ENCODE peak calls at places on chromosomes 1 and 21, in eight cellular contexts. One of them, this sample, is unnamed.

GRCh38 chr1:33367488-33368405 is 46.8 kb upstream of the A3GALT2 start:
- DNase-seq in fibroblast of villous mesenchyme: peak
- DNase-seq in left lung: peak
- DNase-seq in GM06990: peak
- DNase-seq in A549: peak
- DNase-seq in H7: peak
- DNase-seq in right lobe of liver: peak
- DNase-seq in pancreas: peak
- DNase-seq in this sample: no peak

GRCh38 chr21:15300131-15300530 is 235.3 kb upstream of the NRIP1 start:
- DNase-seq in A549: no peak
- DNase-seq in H7: no peak
- DNase-seq in left lung: no peak
- DNase-seq in fibroblast of villous mesenchyme: no peak
- DNase-seq in pancreas: no peak
- DNase-seq in right lobe of liver: no peak
- DNase-seq in GM06990: no peak
- DNase-seq in this sample: no peak

GRCh38 chr1:175188936-175189335 is 3.6 kb downstream of the KIAA0040 start:
- DNase-seq in right lobe of liver: no peak
- DNase-seq in GM06990: peak
- DNase-seq in H7: no peak
- DNase-seq in fibroblast of villous mesenchyme: no peak
- DNase-seq in pancreas: peak
- DNase-seq in left lung: no peak
- DNase-seq in A549: no peak
- DNase-seq in this sample: no peak

GRCh38 chr1:245680395-245680794 is 525.6 kb downstream of the KIF26B start:
- DNase-seq in H7: peak
- DNase-seq in right lobe of liver: no peak
- DNase-seq in pancreas: no peak
- DNase-seq in A549: no peak
- DNase-seq in GM06990: no peak
- DNase-seq in left lung: no peak
- DNase-seq in fibroblast of villous mesenchyme: no peak
- DNase-seq in this sample: no peak

GRCh38 chr1:44405041-44405803 is at the start of gene RNF220:
- DNase-seq in H7: peak
- DNase-seq in GM06990: peak
- DNase-seq in right lobe of liver: peak
- DNase-seq in fibroblast of villous mesenchyme: peak
- DNase-seq in left lung: peak
- DNase-seq in A549: peak
- DNase-seq in pancreas: peak
- DNase-seq in this sample: peak

GRCh38 chr1:41498809-41499208 is 14.3 kb upstream of the EDN2 start:
- DNase-seq in right lobe of liver: no peak
- DNase-seq in fibroblast of villous mesenchyme: no peak
- DNase-seq in A549: peak
- DNase-seq in left lung: no peak
- DNase-seq in H7: no peak
- DNase-seq in GM06990: no peak
- DNase-seq in pancreas: peak
- DNase-seq in this sample: peak

GRCh38 chr1:228313536-228314277 is 92.9 kb downstream of the TRIM11 start:
- DNase-seq in GM06990: no peak
- DNase-seq in left lung: peak
- DNase-seq in right lobe of liver: peak
- DNase-seq in H7: no peak
- DNase-seq in A549: no peak
- DNase-seq in fibroblast of villous mesenchyme: no peak
- DNase-seq in pancreas: peak
- DNase-seq in this sample: peak

GRCh38 chr1:74937176-74937575 is 197.0 kb upstream of the LHX8 start:
- DNase-seq in fibroblast of villous mesenchyme: peak
- DNase-seq in GM06990: no peak
- DNase-seq in A549: no peak
- DNase-seq in H7: no peak
- DNase-seq in right lobe of liver: no peak
- DNase-seq in pancreas: no peak
- DNase-seq in left lung: no peak
- DNase-seq in this sample: no peak

GRCh38 chr1:46221749-46222148 is 18.6 kb downstream of the LURAP1 start:
- DNase-seq in right lobe of liver: no peak
- DNase-seq in H7: peak
- DNase-seq in pancreas: no peak
- DNase-seq in GM06990: no peak
- DNase-seq in A549: no peak
- DNase-seq in fibroblast of villous mesenchyme: no peak
- DNase-seq in left lung: no peak
- DNase-seq in this sample: no peak

GRCh38 chr1:15038232-15039016 is 115.1 kb upstream of the TMEM51 start:
- DNase-seq in A549: peak
- DNase-seq in pancreas: no peak
- DNase-seq in left lung: no peak
- DNase-seq in H7: peak
- DNase-seq in GM06990: no peak
- DNase-seq in fibroblast of villous mesenchyme: no peak
- DNase-seq in right lobe of liver: no peak
- DNase-seq in this sample: no peak

GRCh38 chr21:37496972-37497371 is 130.4 kb downstream of the DYRK1A start:
- DNase-seq in A549: no peak
- DNase-seq in fibroblast of villous mesenchyme: peak
- DNase-seq in left lung: no peak
- DNase-seq in GM06990: no peak
- DNase-seq in pancreas: no peak
- DNase-seq in H7: no peak
- DNase-seq in right lobe of liver: no peak
- DNase-seq in this sample: no peak

GRCh38 chr1:16246961-16247360 is 10.0 kb upstream of the CPLANE2 start:
- DNase-seq in right lobe of liver: no peak
- DNase-seq in fibroblast of villous mesenchyme: no peak
- DNase-seq in pancreas: no peak
- DNase-seq in A549: no peak
- DNase-seq in left lung: no peak
- DNase-seq in GM06990: no peak
- DNase-seq in H7: no peak
- DNase-seq in this sample: no peak

GRCh38 chr1:25190260-25190659 is 42.0 kb downstream of the SYF2 start:
- DNase-seq in fibroblast of villous mesenchyme: no peak
- DNase-seq in A549: no peak
- DNase-seq in right lobe of liver: no peak
- DNase-seq in pancreas: no peak
- DNase-seq in left lung: no peak
- DNase-seq in H7: no peak
- DNase-seq in GM06990: no peak
- DNase-seq in this sample: no peak

GRCh38 chr1:170929835-170930554 is 5.3 kb upstream of the MROH9 start:
- DNase-seq in right lobe of liver: no peak
- DNase-seq in pancreas: no peak
- DNase-seq in GM06990: peak
- DNase-seq in left lung: no peak
- DNase-seq in fibroblast of villous mesenchyme: peak
- DNase-seq in H7: peak
- DNase-seq in A549: peak
- DNase-seq in this sample: no peak

GRCh38 chr1:119275145-119275929 is 93.2 kb upstream of the HAO2 start:
- DNase-seq in A549: peak
- DNase-seq in H7: peak
- DNase-seq in right lobe of liver: no peak
- DNase-seq in left lung: no peak
- DNase-seq in GM06990: no peak
- DNase-seq in fibroblast of villous mesenchyme: peak
- DNase-seq in pancreas: peak
- DNase-seq in this sample: no peak

GRCh38 chr1:21212126-21212525 is 35.4 kb upstream of the EIF4G3 start:
- DNase-seq in right lobe of liver: no peak
- DNase-seq in A549: no peak
- DNase-seq in pancreas: no peak
- DNase-seq in left lung: no peak
- DNase-seq in H7: no peak
- DNase-seq in GM06990: no peak
- DNase-seq in fibroblast of villous mesenchyme: no peak
- DNase-seq in this sample: no peak

DNA sequence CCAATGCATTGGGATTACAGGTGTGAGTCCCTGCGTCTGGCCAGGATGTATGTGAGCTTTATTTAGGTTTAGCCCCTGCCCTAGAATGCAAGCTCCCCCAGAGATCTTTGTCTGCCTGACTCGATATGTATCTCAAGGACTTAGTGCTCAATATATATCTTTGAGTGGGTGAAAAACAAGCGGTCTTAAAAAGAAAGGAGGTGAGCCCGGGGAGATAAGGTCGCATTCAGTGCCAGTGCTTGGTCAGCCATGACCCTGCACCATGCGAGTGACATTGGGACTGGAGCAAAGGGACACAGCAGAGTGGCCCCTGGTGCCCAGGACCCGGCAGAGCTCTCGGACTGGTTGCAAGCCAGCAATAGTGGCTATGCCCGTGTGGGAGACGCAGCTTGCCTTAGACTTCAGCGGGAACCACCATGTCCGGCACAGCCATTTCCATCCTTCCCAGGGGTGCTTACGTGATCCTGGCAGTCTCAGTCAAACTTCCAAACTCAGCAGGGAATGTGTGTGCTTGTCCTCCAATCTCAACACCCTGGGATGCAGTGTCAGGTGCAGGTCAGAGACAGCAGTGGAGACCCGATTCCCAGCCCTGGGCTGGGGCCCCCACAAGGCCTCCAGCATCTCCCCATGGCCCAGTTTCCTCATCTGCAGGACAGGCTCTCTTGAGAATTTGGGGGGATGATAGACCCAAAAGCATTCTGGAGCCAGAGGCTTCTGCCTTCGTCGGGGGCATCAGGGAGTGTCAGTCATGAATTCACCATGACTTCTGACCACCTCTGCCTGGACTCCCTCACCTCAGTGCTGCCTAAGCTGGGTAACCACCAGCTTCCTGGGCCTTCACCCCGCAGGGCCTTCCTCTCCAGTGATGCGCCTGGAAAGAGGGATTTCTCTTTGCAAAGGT is 1.8 kb downstream of the MX2 start:
- DNase-seq in pancreas: no peak
- DNase-seq in fibroblast of villous mesenchyme: no peak
- DNase-seq in H7: peak
- DNase-seq in A549: no peak
- DNase-seq in right lobe of liver: no peak
- DNase-seq in GM06990: no peak
- DNase-seq in left lung: no peak
- DNase-seq in this sample: no peak
- H3K4me3 ChIP-seq in pancreas: no peak
- H3K4me3 ChIP-seq in fibroblast of villous mesenchyme: no peak
- H3K4me3 ChIP-seq in H7: no peak
- H3K4me3 ChIP-seq in A549: no peak
- H3K4me3 ChIP-seq in right lobe of liver: no peak
- H3K4me3 ChIP-seq in GM06990: peak
- H3K4me3 ChIP-seq in left lung: no peak
- H3K4me3 ChIP-seq in this sample: no peak

DNA sequence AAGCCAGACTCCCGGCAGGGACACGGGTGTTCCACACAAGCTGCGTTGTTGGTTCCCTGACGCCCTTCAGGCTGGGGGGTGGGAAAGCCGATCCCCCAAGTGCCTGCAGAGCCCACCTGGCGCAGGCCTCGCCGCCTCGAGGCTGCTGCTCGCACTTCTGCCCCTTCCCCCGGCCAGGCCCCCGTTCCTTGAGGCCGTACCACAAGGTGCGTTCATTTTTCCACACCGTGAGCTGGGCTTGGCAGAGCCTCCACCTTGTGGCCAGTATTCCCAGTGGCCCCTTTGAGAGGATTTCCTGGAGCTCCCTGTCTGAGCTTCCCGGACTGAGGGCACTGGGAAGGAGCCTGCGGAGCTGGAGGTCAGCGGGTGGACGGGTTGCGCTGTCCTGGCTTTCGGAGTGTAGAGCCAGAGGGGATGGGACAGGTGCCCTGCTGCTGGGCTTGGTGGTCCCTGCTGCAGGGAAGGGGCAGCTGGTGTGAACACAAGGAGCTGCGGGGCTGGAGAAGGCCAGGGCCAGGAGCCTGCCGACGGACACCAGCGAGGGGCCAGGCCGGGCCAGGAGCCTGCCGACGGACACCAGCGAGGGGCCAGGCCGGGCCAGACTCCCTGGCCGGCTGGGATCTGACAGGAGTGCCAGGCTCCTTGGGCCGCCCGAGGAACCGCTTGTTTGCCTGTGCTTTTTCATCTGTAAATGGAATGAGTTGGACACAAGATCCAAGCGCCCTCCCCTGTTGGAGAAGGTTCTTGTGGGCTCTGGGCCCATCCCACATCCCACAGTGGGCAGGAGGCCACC is 18.4 kb downstream of the PDXK start:
- DNase-seq in A549: no peak
- DNase-seq in GM06990: no peak
- DNase-seq in fibroblast of villous mesenchyme: no peak
- DNase-seq in left lung: no peak
- DNase-seq in right lobe of liver: no peak
- DNase-seq in H7: no peak
- DNase-seq in pancreas: no peak
- DNase-seq in this sample: no peak
- H3K4me3 ChIP-seq in A549: no peak
- H3K4me3 ChIP-seq in GM06990: no peak
- H3K4me3 ChIP-seq in fibroblast of villous mesenchyme: no peak
- H3K4me3 ChIP-seq in left lung: no peak
- H3K4me3 ChIP-seq in right lobe of liver: no peak
- H3K4me3 ChIP-seq in H7: no peak
- H3K4me3 ChIP-seq in pancreas: no peak
- H3K4me3 ChIP-seq in this sample: no peak

DNA sequence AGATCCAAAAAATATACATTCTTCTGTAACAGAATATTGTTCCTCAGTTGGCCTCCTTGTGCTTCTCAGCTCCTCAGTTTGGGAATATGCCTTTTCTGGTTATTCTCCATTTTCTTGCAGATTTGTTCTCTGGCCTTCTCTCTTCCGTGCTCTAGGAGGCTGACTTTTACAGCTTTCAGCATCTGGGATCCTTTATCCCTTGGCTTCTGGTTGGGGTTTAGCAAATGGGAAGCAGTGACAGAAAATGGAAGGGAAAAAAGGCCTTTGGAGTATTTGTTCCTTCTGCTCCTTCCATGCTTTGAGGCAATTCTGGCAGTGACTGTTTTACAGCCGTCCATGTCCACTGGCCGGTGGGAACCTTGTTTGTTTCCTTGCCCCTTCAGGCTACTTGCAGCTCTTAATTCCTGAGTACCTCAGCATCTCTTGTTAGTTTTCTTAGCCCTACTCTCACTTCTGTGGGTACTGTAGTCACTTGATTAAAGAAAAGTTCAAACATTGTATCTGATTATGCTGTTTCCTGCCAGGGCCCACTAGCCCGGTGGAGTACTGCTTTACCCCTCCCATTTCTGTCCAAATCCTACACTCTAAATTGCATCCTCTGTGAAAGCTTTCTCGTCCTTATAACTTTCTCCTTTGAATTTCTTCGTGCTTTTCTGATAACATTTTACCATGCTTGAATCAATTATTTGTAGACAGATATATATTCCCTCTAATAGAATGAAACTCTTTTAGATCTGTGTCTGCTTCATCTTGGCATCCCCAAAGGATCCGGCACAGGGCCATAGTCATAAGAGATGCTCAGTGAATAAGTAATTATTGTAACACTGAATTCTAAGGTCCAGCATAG is 118.2 kb downstream of the OSBPL9 start:
- DNase-seq in fibroblast of villous mesenchyme: no peak
- DNase-seq in left lung: no peak
- DNase-seq in pancreas: no peak
- DNase-seq in GM06990: no peak
- DNase-seq in H7: no peak
- DNase-seq in right lobe of liver: no peak
- DNase-seq in A549: no peak
- DNase-seq in this sample: no peak
- H3K4me3 ChIP-seq in fibroblast of villous mesenchyme: no peak
- H3K4me3 ChIP-seq in left lung: no peak
- H3K4me3 ChIP-seq in pancreas: no peak
- H3K4me3 ChIP-seq in GM06990: no peak
- H3K4me3 ChIP-seq in H7: no peak
- H3K4me3 ChIP-seq in right lobe of liver: no peak
- H3K4me3 ChIP-seq in A549: no peak
- H3K4me3 ChIP-seq in this sample: no peak

GRCh38 chr1:201396859-201397464 is 2.2 kb downstream of the LAD1 start:
- DNase-seq in fibroblast of villous mesenchyme: no peak
- DNase-seq in GM06990: no peak
- DNase-seq in left lung: peak
- DNase-seq in right lobe of liver: peak
- DNase-seq in pancreas: peak
- DNase-seq in A549: peak
- DNase-seq in H7: no peak
- DNase-seq in this sample: peak
- H3K4me3 ChIP-seq in fibroblast of villous mesenchyme: no peak
- H3K4me3 ChIP-seq in GM06990: no peak
- H3K4me3 ChIP-seq in left lung: no peak
- H3K4me3 ChIP-seq in right lobe of liver: peak
- H3K4me3 ChIP-seq in pancreas: peak
- H3K4me3 ChIP-seq in A549: no peak
- H3K4me3 ChIP-seq in H7: no peak
- H3K4me3 ChIP-seq in this sample: peak